ENCODE peak calls at places on chromosomes 6 and 20, in eight cellular contexts. B is endodermal cell; F is tibial nerve; J is psoas muscle; K is CD8-positive, alpha-beta T cell; Z is kidney; A is ovary; V is gastrocnemius medialis. U is an unnamed sample. For H3K4me1, the result is how much of the 10 kb centered on the place peaks cover.

GRCh38 chr6:29676981-29677601 is 3.9 kb downstream of the ZFP57 start:
- DNase-seq in J (no peak), F (no peak), Z (no peak), B (no peak), K (no peak), V (no peak), A (no peak), U (no peak)

GRCh38 chr6:35727206-35727934 is 9.5 kb upstream of the ARMC12 start:
- DNase-seq in Z (peak), V (peak), J (peak), A (peak), K (no peak), B (peak), F (peak), U (no peak)

GRCh38 chr20:56855693-56856092 is 226.6 kb downstream of the TFAP2C start:
- DNase-seq in V (peak), B (no peak), J (no peak), F (no peak), A (no peak), K (no peak), Z (no peak), U (no peak)

GRCh38 chr20:46200582-46201570 is 82.8 kb downstream of the CD40 start:
- DNase-seq in F (no peak), J (no peak), K (no peak), V (no peak), Z (no peak), B (no peak), A (no peak), U (no peak)

GRCh38 chr20:17833036-17833674 is 133.4 kb downstream of the BANF2 start:
- DNase-seq in V (no peak), Z (no peak), K (no peak), A (no peak), J (no peak), B (no peak), F (no peak), U (no peak)

GRCh38 chr6:143678980-143679379 is 1.2 kb downstream of the PHACTR2 start:
- DNase-seq in A (no peak), V (no peak), Z (no peak), B (no peak), J (no peak), K (no peak), F (no peak), U (no peak)

GRCh38 chr6:70547313-70547712 is 19.4 kb upstream of the SDHAF4 start:
- DNase-seq in F (no peak), K (no peak), A (no peak), J (no peak), V (peak), Z (no peak), B (no peak), U (no peak)

GRCh38 chr6:97205936-97206335 is 77.1 kb downstream of the MMS22L start:
- DNase-seq in V (no peak), A (no peak), F (no peak), K (no peak), Z (no peak), J (no peak), B (no peak), U (no peak)

GRCh38 chr20:36606171-36607116 is 865 bp downstream of the RAB5IF start:
- DNase-seq in J (no peak), B (peak), F (no peak), A (no peak), Z (no peak), K (peak), V (peak), U (no peak)

GRCh38 chr6:72425003-72425681 is 196.7 kb upstream of the KCNQ5 start:
- DNase-seq in J (no peak), B (no peak), F (no peak), K (no peak), Z (no peak), V (no peak), A (no peak), U (no peak)

GRCh38 chr20:2397595-2398145 is 17.0 kb downstream of the TGM6 start:
- DNase-seq in B (peak), Z (no peak), J (no peak), V (no peak), K (no peak), A (no peak), F (no peak), U (no peak)

GRCh38 chr20:20407891-20408805 is 40.2 kb downstream of the INSM1 start:
- DNase-seq in Z (no peak), B (no peak), V (no peak), J (no peak), K (no peak), F (no peak), A (no peak), U (peak)

GRCh38 chr6:40427196-40427595 is 160.0 kb downstream of the LRFN2 start:
- DNase-seq in Z (no peak), B (no peak), A (no peak), F (no peak), K (no peak), V (peak), J (no peak), U (no peak)

GRCh38 chr6:27286141-27286540 is 25.9 kb downstream of the POM121L2 start:
- DNase-seq in V (no peak), J (no peak), Z (no peak), F (no peak), K (no peak), A (no peak), B (no peak), U (peak)

GRCh38 chr6:136984578-136984977 is 60.2 kb downstream of the IL20RA start:
- DNase-seq in F (no peak), B (no peak), K (no peak), V (no peak), A (no peak), J (no peak), Z (no peak), U (no peak)

GRCh38 chr20:34663213-34663943 is 13.5 kb downstream of the PIGU start:
- DNase-seq in Z (no peak), F (no peak), J (no peak), K (no peak), B (no peak), A (no peak), V (no peak), U (no peak)

GRCh38 chr6:80586242-80586641 is 479.8 kb downstream of the BCKDHB start:
- DNase-seq in A (no peak), F (no peak), V (no peak), B (no peak), Z (no peak), J (no peak), K (no peak), U (no peak)

GRCh38 chr6:20448828-20449227 is 47.1 kb downstream of the E2F3 start:
- DNase-seq in K (no peak), B (no peak), F (no peak), Z (no peak), V (no peak), A (no peak), J (no peak), U (no peak)

GRCh38 chr6:54053893-54054391 is 57.3 kb upstream of the MLIP start:
- DNase-seq in B (peak), K (no peak), F (no peak), Z (no peak), V (peak), A (no peak), J (peak), U (peak)

GRCh38 chr6:99746261-99746895 is 139.7 kb downstream of the PRDM13 start:
- DNase-seq in Z (no peak), B (peak), F (peak), A (peak), K (peak), J (peak), V (peak), U (peak)

GRCh38 chr6:55802259-55802658 is 73.1 kb downstream of the BMP5 start:
- DNase-seq in F (no peak), K (no peak), J (no peak), B (no peak), A (no peak), Z (no peak), V (no peak), U (no peak)

GRCh38 chr6:37033819-37034790 is 28.6 kb downstream of the FGD2 start:
- DNase-seq in V (no peak), A (no peak), J (no peak), F (no peak), K (no peak), Z (peak), B (no peak), U (no peak)

GRCh38 chr6:23003671-23004598 is 434.6 kb downstream of the HDGFL1 start:
- DNase-seq in K (no peak), Z (no peak), B (no peak), A (no peak), V (peak), F (no peak), J (peak), U (no peak)

GRCh38 chr6:89353118-89353556 is 615 bp upstream of the UBE2J1 start:
- DNase-seq in J (no peak), K (peak), Z (no peak), F (no peak), B (no peak), A (peak), V (no peak), U (no peak)

GRCh38 chr6:88115307-88115706 is 50.8 kb downstream of the CNR1 start:
- DNase-seq in F (no peak), B (no peak), K (no peak), V (no peak), J (no peak), Z (no peak), A (no peak), U (no peak)

GRCh38 chr20:50701055-50701963 is 10.0 kb upstream of the RIPOR3 start:
- DNase-seq in B (no peak), F (no peak), A (no peak), K (no peak), J (no peak), V (no peak), Z (no peak), U (no peak)

GRCh38 chr6:30122515-30122914 is 9.6 kb upstream of the TRIM31 start:
- DNase-seq in V (no peak), A (no peak), K (no peak), Z (no peak), F (no peak), B (no peak), J (no peak), U (no peak)

GRCh38 chr6:7035837-7036249 is 71.9 kb upstream of the RREB1 start:
- DNase-seq in B (no peak), J (no peak), Z (no peak), F (no peak), K (no peak), A (no peak), V (no peak), U (no peak)

GRCh38 chr20:18527836-18528235 is 20.1 kb downstream of the SEC23B start:
- DNase-seq in A (no peak), Z (no peak), V (no peak), F (no peak), K (no peak), B (no peak), J (no peak), U (no peak)

GRCh38 chr6:50842861-50843384 is 24.3 kb downstream of the TFAP2B start:
- DNase-seq in A (no peak), B (peak), Z (peak), J (no peak), K (no peak), F (no peak), V (no peak), U (no peak)

GRCh38 chr6:154245542-154245941 is 111.1 kb downstream of the IPCEF1 start:
- DNase-seq in V (no peak), J (no peak), A (no peak), B (no peak), F (no peak), Z (no peak), K (no peak), U (no peak)

GRCh38 chr6:32610897-32611296 is 21.2 kb upstream of the HLA-DRB1 start:
- DNase-seq in B (no peak), K (no peak), Z (no peak), F (no peak), V (no peak), A (no peak), J (no peak), U (no peak)
- H3K27ac ChIP-seq in B (no peak), K (no peak), Z (no peak), F (no peak), V (no peak), A (no peak), J (no peak), U (no peak)

GRCh38 chr6:169971171-169971861 is 219.9 kb downstream of the ERMARD start:
- DNase-seq in Z (peak), V (peak), F (no peak), J (no peak), A (peak), K (no peak), B (peak), U (no peak)

GRCh38 chr6:169971951-169972651 is 220.7 kb downstream of the ERMARD start:
- DNase-seq in K (no peak), Z (peak), J (no peak), V (no peak), B (peak), A (peak), F (no peak), U (no peak)

GRCh38 chr6:169974663-169975062 is 223.2 kb downstream of the ERMARD start:
- DNase-seq in K (no peak), Z (peak), V (no peak), F (no peak), A (no peak), J (no peak), B (no peak), U (no peak)

GRCh38 chr6:169970306-169970988 is 219.0 kb downstream of the ERMARD start:
- DNase-seq in Z (peak), B (peak), F (no peak), J (no peak), A (peak), V (peak), K (no peak), U (no peak)

GRCh38 chr6:169972736-169973135 is 221.3 kb downstream of the ERMARD start:
- DNase-seq in F (no peak), B (peak), J (no peak), K (no peak), A (peak), V (no peak), Z (peak), U (no peak)
- H3K4me1 ChIP-seq in F (under half), B (under half), J (under half), K (under half), A (under half), V (under half), Z (under half), U (under half)

DNA sequence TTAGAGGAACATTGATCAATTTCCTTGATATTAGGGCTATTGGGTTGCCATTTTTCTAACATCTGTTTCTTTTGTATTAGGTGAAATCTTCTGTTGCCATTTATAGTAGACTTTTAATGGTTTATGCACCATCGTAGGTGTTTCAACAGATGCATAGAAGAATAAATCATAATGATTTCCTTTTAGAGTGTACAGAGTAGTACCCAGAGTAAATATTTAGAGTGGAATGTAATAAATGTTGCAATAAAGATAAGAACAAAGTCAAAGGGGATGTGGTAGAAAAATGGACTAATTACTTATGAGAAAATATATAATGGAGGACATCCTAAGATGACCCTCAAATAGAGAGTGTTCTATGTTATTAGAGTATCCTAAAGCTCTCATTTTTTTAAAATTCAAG is 643.0 kb upstream of the CITED2 start:
- DNase-seq in J (no peak), Z (no peak), K (no peak), A (no peak), B (no peak), V (no peak), F (no peak), U (no peak)
- H3K27ac ChIP-seq in J (no peak), Z (no peak), K (no peak), A (no peak), B (no peak), V (no peak), F (no peak), U (no peak)

DNA sequence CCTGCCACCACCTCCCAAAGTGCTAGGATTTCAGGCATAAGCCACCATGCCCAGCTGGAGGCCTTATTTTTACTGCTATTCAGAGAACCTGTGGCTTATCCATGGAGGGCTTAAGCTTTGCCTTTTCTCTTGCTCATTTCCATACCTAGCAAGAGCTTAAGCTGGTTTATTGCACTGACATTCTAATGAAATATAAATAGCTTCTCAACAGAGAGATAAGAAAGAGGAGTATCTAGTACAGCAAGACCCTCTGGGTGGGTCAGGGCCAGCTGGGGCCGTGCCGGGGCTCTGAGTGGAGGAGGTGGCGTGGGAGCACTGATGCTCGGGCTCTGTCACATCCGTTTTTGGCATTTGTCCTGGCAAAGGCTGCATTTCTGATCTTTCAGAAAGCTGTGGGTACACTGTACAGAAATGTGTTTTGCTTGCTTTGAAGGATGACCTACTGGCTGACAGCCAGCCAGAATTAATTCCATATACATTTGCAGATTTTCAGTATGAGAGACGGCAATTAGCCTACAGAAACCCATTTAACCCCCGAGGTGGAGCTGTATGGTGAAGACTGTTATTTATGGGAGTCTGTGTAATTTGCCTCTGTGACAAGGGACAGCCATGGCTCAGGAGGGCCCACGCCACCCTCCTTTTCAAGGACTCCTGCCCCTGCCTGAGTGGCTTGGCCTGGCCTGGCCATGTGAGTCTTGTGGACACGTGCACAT is 181.6 kb upstream of the AKAP12 start:
- DNase-seq in A (peak), J (no peak), K (no peak), B (no peak), F (no peak), Z (no peak), V (no peak), U (no peak)
- H3K4me1 ChIP-seq in A (under half), J (under half), K (under half), B (under half), F (under half), Z (under half), V (under half), U (half or more)

GRCh38 chr6:31573239-31574105 is 1.4 kb downstream of the LTA start:
- DNase-seq in V (no peak), A (no peak), K (no peak), B (no peak), F (no peak), J (no peak), Z (no peak), U (no peak)

GRCh38 chr6:31572041-31572911 is at the start of gene LTA:
- DNase-seq in Z (peak), J (no peak), F (no peak), V (no peak), K (peak), A (no peak), B (no peak), U (no peak)

GRCh38 chr6:31567531-31568370 is 4.3 kb upstream of the LTA start:
- DNase-seq in J (no peak), A (no peak), V (no peak), K (peak), F (no peak), Z (peak), B (peak), U (no peak)

GRCh38 chr6:31569861-31570536 is 2.1 kb upstream of the LTA start:
- DNase-seq in K (no peak), V (no peak), J (no peak), F (no peak), Z (peak), B (no peak), A (no peak), U (no peak)

GRCh38 chr6:31568537-31568961 is 3.5 kb upstream of the LTA start:
- DNase-seq in K (peak), A (no peak), F (no peak), B (no peak), J (no peak), Z (peak), V (no peak), U (no peak)
- H3K27ac ChIP-seq in K (peak), A (no peak), F (no peak), B (no peak), J (no peak), Z (no peak), V (no peak), U (no peak)

DNA sequence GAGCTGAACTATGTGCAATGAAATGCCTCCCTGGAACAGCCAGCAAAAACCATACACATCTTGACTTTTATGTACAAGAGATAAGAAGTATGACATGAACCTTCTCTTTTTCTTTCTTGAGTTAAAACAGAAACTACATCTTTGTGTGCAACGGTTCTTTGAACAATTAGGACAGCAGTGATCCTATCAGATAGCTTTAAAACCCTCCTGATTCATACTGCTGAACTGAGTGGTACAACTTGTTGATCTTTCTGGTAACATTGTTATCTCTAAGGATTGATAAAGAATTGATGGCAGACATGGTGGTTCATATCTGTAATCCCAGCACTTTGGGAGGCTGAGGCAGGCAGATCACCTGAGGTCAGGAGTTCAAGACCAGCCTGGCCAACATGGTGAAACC is 43.4 kb downstream of the TRAF3IP2 start:
- DNase-seq in Z (no peak), F (no peak), V (no peak), J (no peak), B (no peak), A (no peak), K (no peak), U (no peak)
- H3K4me1 ChIP-seq in Z (under half), F (under half), V (under half), J (under half), B (under half), A (under half), K (under half), U (under half)

DNA sequence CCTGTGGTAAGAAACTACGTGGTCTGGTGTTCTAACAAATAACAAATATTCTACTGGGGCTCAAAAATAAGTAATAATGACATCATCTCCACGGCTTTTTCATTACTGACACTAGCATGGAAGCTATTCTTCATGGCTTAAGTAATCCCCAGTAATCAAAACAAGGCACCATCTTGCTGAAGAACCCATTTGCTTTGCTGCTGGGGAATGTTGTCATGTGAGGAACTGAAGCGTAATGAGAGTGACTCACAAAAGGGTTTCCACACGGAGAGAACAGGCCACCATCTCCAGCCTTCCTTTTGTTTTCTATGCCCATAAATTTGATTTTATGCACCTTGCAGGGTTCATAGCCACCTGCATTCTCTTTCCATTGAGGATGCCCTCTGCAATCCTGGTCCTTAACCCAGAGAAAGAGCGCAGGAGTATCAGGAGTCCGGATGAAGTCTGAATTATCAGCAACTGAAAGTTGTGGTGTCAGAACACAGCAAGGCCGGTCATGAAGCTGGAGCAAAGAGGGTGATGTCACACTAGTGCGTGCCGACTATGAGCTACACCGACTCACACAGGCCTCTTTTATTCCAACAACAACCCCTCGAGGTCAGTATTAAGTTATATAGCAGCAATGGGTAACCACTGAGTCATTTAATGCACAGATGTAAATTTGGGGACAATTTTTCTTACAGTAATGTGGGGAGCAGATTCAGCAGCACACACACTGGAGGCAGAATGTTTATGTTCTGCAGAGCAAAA is 173.7 kb upstream of the SSTR4 start:
- DNase-seq in V (no peak), B (no peak), Z (no peak), K (no peak), J (no peak), A (no peak), F (no peak), U (no peak)
- H3K27ac ChIP-seq in V (no peak), B (no peak), Z (no peak), K (no peak), J (no peak), A (no peak), F (no peak), U (no peak)

U was measured in Panc1.